ENCODE peak calls at places on chromosomes 1 and 21, in seven cellular contexts. U is HuH-7.5, E is T-helper 2 cell, W is A549, S is memory B cell, G is EL, L is tibial artery. H is an unnamed sample.

GRCh38 chr1:32609180-32609579 is 41.2 kb downstream of the ZBTB8OS start:
- DNase-seq in U (no peak), E (no peak), W (no peak), S (no peak), G (no peak), L (no peak), H (no peak)

GRCh38 chr1:171819946-171820345 is 21.4 kb upstream of the DNM3 start:
- DNase-seq in U (no peak), E (no peak), W (no peak), S (no peak), G (no peak), L (no peak), H (no peak)

GRCh38 chr1:43452789-43453441 is 816 bp downstream of the HYI start:
- DNase-seq in U (peak; percentile 41), E (no peak), W (peak; percentile 32), S (no peak), G (peak; percentile 84), L (no peak), H (no peak)

GRCh38 chr1:22978299-22978698 is 5.6 kb upstream of the LACTBL1 start:
- DNase-seq in U (no peak), E (no peak), W (peak; percentile 15), S (no peak), G (peak; percentile 76), L (no peak), H (no peak)

GRCh38 chr1:221291113-221291512 is 411.9 kb downstream of the HLX start:
- DNase-seq in U (no peak), E (no peak), W (no peak), S (no peak), G (no peak), L (no peak), H (no peak)

GRCh38 chr1:9628541-9629444 is 22.7 kb upstream of the PIK3CD start:
- DNase-seq in U (no peak), E (no peak), W (no peak), S (no peak), G (no peak), L (no peak), H (no peak)

GRCh38 chr1:111720274-111720976 is 18.8 kb downstream of the INKA2 start:
- DNase-seq in U (no peak), E (no peak), W (no peak), S (no peak), G (no peak), L (no peak), H (no peak)

GRCh38 chr21:37971390-37971789 is 55.1 kb upstream of the KCNJ6 start:
- DNase-seq in U (no peak), E (no peak), W (no peak), S (no peak), G (no peak), L (no peak), H (no peak)

GRCh38 chr1:153352523-153352922 is 3.9 kb upstream of the PGLYRP4 start:
- DNase-seq in U (peak; percentile 68), E (peak; percentile 40), W (peak; percentile 69), S (peak; percentile 38), G (peak; percentile 59), L (no peak), H (peak; percentile 52)

GRCh38 chr1:113734357-113735055 is 24.8 kb downstream of the PHTF1 start:
- DNase-seq in U (no peak), E (no peak), W (no peak), S (no peak), G (no peak), L (no peak), H (no peak)

GRCh38 chr1:115874929-115875328 is 34.0 kb upstream of the NHLH2 start:
- DNase-seq in U (no peak), E (no peak), W (no peak), S (no peak), G (peak; percentile 72), L (no peak), H (no peak)

GRCh38 chr21:14114251-14114650 is 96.5 kb downstream of the LIPI start:
- DNase-seq in U (no peak), E (no peak), W (no peak), S (no peak), G (no peak), L (no peak), H (no peak)

GRCh38 chr1:25569599-25570458 is 26.4 kb downstream of the LDLRAP1 start:
- DNase-seq in U (no peak), E (no peak), W (no peak), S (no peak), G (no peak), L (no peak), H (no peak)

H was measured in GM18507.